ENCODE peak calls at places on chromosomes 6 and 20, in six cellular contexts. F, K, X, A, D and L are unnamed samples.
A peak's percentile ranks its signal among the peaks of the same experiment; 100 is the strongest.

GRCh38 chr20:63216849-63217471 is 1.0 kb upstream of the YTHDF1 start:
- DNase-seq in F (no peak), K (no peak), X (no peak), A (no peak), D (peak; percentile 35), L (no peak)

GRCh38 chr20:61528591-61528990 is 276.5 kb downstream of the CDH4 start:
- DNase-seq in F (no peak), K (no peak), X (no peak), A (no peak), D (no peak), L (no peak)

GRCh38 chr20:57427239-57428127 is 36.3 kb downstream of the RBM38 start:
- DNase-seq in F (no peak), K (no peak), X (no peak), A (no peak), D (no peak), L (no peak)

GRCh38 chr6:137749595-137750215 is 117.4 kb upstream of the TNFAIP3 start:
- DNase-seq in F (no peak), K (no peak), X (no peak), A (no peak), D (peak; percentile 60), L (peak; percentile 65)

GRCh38 chr6:633611-634010 is 23.3 kb downstream of the HUS1B start:
- DNase-seq in F (no peak), K (no peak), X (no peak), A (no peak), D (no peak), L (no peak)

GRCh38 chr6:2596222-2596621 is 154.5 kb downstream of the MYLK4 start:
- DNase-seq in F (no peak), K (no peak), X (no peak), A (no peak), D (peak; percentile 54), L (no peak)

GRCh38 chr20:20276806-20277530 is 90.9 kb upstream of the INSM1 start:
- DNase-seq in F (no peak), K (no peak), X (no peak), A (no peak), D (no peak), L (no peak)

GRCh38 chr20:52747736-52748135 is 224.4 kb upstream of the TSHZ2 start:
- DNase-seq in F (peak; percentile 2), K (no peak), X (peak; percentile 54), A (no peak), D (peak; percentile 58), L (peak; percentile 53)

GRCh38 chr6:157987788-157988699 is 6.4 kb downstream of the SYNJ2 start:
- DNase-seq in F (no peak), K (no peak), X (no peak), A (no peak), D (no peak), L (no peak)

GRCh38 chr6:151068761-151069312 is 170.9 kb upstream of the AKAP12 start:
- DNase-seq in F (no peak), K (peak; percentile 8), X (peak; percentile 66), A (no peak), D (no peak), L (peak; percentile 80)

GRCh38 chr20:1500496-1500895 is 9.3 kb upstream of the SIRPB2 start:
- DNase-seq in F (no peak), K (peak; percentile 60), X (no peak), A (no peak), D (no peak), L (no peak)

GRCh38 chr6:155939253-155939652 is 483.6 kb upstream of the NOX3 start:
- DNase-seq in F (no peak), K (no peak), X (no peak), A (no peak), D (peak; percentile 13), L (no peak)

GRCh38 chr6:86031713-86032112 is 389.0 kb upstream of the SYNCRIP start:
- DNase-seq in F (no peak), K (no peak), X (no peak), A (no peak), D (no peak), L (no peak)

GRCh38 chr6:35429463-35429862 is 22.7 kb upstream of the FANCE start:
- DNase-seq in F (no peak), K (no peak), X (no peak), A (no peak), D (no peak), L (no peak)

GRCh38 chr6:35426074-35426473 is 26.1 kb upstream of the FANCE start:
- DNase-seq in F (no peak), K (no peak), X (no peak), A (no peak), D (no peak), L (no peak)

GRCh38 chr6:35427851-35428321 is 24.3 kb upstream of the FANCE start:
- DNase-seq in F (no peak), K (no peak), X (peak; percentile 86), A (no peak), D (no peak), L (peak; percentile 88)

GRCh38 chr6:35427435-35427834 is 24.7 kb upstream of the FANCE start:
- DNase-seq in F (no peak), K (no peak), X (no peak), A (no peak), D (no peak), L (no peak)

DNA sequence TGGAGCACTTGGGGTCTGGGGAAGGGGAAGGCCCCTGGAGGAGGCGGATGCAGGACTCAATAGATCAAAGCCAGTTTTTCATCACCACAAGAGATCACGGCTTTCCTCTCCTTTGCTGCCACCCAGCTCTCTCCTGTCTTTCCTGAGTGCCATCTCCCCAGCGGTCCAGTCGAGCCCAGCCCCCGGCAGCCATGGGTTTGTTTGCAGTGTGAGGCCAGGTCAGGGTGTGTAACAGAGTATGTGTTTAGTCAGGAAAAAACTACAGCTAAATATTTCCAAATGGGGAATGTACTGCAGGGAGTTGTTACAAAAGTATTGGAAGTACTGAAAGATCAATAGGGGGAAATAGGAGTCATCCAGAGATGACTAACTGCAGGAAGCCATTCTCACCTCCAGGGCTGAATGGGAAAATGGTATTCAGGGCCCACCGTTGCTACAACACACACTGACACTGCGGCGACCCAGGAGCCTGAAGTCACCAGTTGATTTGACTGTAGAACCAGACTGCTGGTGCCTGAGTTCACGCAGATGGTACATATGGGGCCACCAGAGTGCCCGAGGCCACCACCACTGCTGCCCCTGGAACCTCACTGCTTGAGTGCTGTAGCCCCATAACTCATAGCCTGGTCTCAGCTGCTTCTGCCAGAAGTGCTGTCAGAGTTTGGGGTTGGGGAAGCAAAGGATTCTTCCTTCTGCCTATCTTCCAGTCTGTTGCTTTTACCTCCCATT is 23.6 kb upstream of the FANCE start:
- DNase-seq in F (no peak), K (no peak), X (peak; percentile 24), A (no peak), D (no peak), L (peak; percentile 19)
- H2AFZ ChIP-seq in F (no peak overlapping the region), K (no peak overlapping the region), X (no peak overlapping the region), A (no peak overlapping the region), D (no peak overlapping the region), L (peak overlapping the region; percentile 5)

DNA sequence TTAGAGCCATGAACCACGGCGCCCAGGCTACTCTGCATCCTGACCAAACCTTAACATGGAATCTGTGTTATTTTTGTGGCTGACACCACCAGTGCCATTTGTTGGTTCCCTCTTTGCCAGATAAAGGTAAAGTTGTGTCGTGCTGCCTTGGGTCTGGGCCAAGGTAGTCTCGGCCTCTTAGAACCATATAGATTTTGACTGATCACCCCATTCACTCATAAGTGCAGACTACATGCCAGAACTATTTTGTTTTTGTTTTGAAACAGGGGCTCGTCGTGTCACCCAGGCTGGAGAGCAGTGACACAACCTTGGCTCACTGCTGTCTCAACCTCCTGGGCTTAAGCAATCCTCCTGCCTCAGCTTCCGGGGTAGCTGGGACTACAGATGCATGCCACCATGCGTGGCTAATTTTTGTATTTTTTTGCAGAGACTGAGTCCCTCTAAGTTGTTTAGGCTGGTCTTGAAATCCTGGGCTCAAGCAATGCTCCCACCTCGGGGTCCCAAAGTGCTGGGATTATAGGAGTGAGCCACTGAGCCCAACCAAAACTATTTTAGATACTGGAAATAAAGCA is 19.2 kb upstream of the RIPOR3 start:
- DNase-seq in F (peak; percentile 47), K (no peak), X (no peak), A (peak; percentile 66), D (no peak), L (peak; percentile 85)
- H2AFZ ChIP-seq in F (peak overlapping the region; percentile 85), K (no peak overlapping the region), X (peak overlapping the region; percentile 12), A (peak overlapping the region; percentile 1), D (no peak overlapping the region), L (peak overlapping the region; percentile 37)

GRCh38 chr20:56412949-56413348 is 889 bp downstream of the CASS4 start:
- DNase-seq in F (no peak), K (no peak), X (no peak), A (no peak), D (no peak), L (no peak)
- H2AFZ ChIP-seq in F (peak overlapping the region; percentile 5), K (no peak overlapping the region), X (no peak overlapping the region), A (no peak overlapping the region), D (no peak overlapping the region), L (no peak overlapping the region)

DNA sequence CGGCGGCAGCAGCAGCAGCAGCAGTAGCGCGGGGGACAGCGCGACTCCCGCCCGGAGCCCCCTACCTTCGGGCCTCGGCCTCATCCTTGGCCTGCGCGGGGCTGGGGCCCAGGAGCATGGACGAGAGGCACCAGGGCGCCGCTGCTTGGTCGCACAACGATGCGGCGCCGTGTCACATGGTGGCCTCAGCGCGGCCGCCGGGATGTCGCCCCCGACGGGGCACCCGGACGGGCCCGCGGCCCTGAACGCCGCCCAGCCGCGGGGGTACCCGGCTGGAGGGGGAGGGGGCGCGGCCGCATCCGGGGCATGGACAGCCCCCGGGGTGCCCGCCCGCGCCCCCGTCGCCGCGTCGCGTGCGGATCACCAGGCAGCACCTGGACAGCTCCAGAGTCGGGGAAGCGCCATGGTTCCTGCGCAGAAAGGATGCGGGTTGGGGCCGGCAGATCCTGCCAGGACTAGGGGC is 57.1 kb downstream of the CDH22 start:
- DNase-seq in F (no peak), K (no peak), X (no peak), A (no peak), D (peak; percentile 83), L (peak; percentile 15)
- H2AFZ ChIP-seq in F (no peak overlapping the region), K (no peak overlapping the region), X (no peak overlapping the region), A (no peak overlapping the region), D (no peak overlapping the region), L (no peak overlapping the region)

GRCh38 chr6:112010328-112010727 is 43.6 kb upstream of the CCN6 start:
- DNase-seq in F (no peak), K (peak; percentile 21), X (no peak), A (no peak), D (no peak), L (no peak)
- H2AFZ ChIP-seq in F (no peak overlapping the region), K (no peak overlapping the region), X (no peak overlapping the region), A (no peak overlapping the region), D (no peak overlapping the region), L (no peak overlapping the region)

GRCh38 chr6:113073611-113074191 is 726.6 kb downstream of the RFPL4B start:
- DNase-seq in F (no peak), K (peak; percentile 9), X (peak; percentile 67), A (no peak), D (no peak), L (peak; percentile 74)
- H2AFZ ChIP-seq in F (no peak overlapping the region), K (no peak overlapping the region), X (no peak overlapping the region), A (no peak overlapping the region), D (no peak overlapping the region), L (peak overlapping the region; percentile 5)